ENCODE peak calls at places on chromosomes 2 and 18, in six cellular contexts. T is NCI-H460; E is ACHN; K is activated CD4-positive, alpha-beta T cell treated with anti-CD3 and anti-CD28 coated beads for 1 hour; D is non-pigmented ciliary epithelial cell; Z is right cardiac atrium. S is an unnamed sample.

GRCh38 chr2:19811186-19811585 is 90.6 kb downstream of the TTC32 start:
- DNase-seq in T (no peak), K (no peak), Z (no peak), D (no peak), E (no peak), S (no peak)

GRCh38 chr18:26434887-26435286 is 113.5 kb downstream of the KCTD1 start:
- DNase-seq in K (no peak), T (no peak), D (no peak), Z (no peak), E (no peak), S (no peak)

GRCh38 chr2:86072271-86072858 is 33.3 kb downstream of the POLR1A start:
- DNase-seq in K (no peak), E (peak), T (no peak), Z (peak), D (no peak), S (no peak)

GRCh38 chr2:170022692-170023091 is 155.3 kb upstream of the MYO3B start:
- DNase-seq in K (no peak), E (peak), D (peak), T (no peak), Z (no peak), S (peak)

GRCh38 chr2:193966590-193966989 is 1690.4 kb upstream of the SLC39A10 start:
- DNase-seq in Z (no peak), E (peak), K (no peak), T (peak), D (peak), S (peak)

GRCh38 chr2:215790548-215791421 is 222.6 kb downstream of the MREG start:
- DNase-seq in T (no peak), Z (no peak), E (no peak), K (no peak), D (no peak), S (no peak)

GRCh38 chr2:99255491-99256318 is at the start of gene LYG2:
- DNase-seq in Z (no peak), E (no peak), K (no peak), T (no peak), D (no peak), S (no peak)

GRCh38 chr2:16537347-16537746 is 128.3 kb downstream of the CYRIA start:
- DNase-seq in K (no peak), T (no peak), D (peak), Z (no peak), E (no peak), S (no peak)

GRCh38 chr18:11488175-11488574 is 121.2 kb upstream of the SLC35G4 start:
- DNase-seq in K (no peak), T (no peak), Z (no peak), D (peak), E (no peak), S (peak)

GRCh38 chr18:75073654-75074053 is 135.3 kb downstream of the PTGR3 start:
- DNase-seq in K (no peak), Z (no peak), T (no peak), E (no peak), D (no peak), S (no peak)

GRCh38 chr2:54503192-54503591 is 47.1 kb downstream of the SPTBN1 start:
- DNase-seq in Z (no peak), K (no peak), E (peak), T (peak), D (no peak), S (no peak)

GRCh38 chr2:139605668-139606067 is 825.5 kb upstream of the NXPH2 start:
- DNase-seq in D (no peak), T (no peak), K (no peak), Z (no peak), E (no peak), S (no peak)

GRCh38 chr18:12679183-12679786 is 21.4 kb upstream of the SPIRE1 start:
- DNase-seq in D (no peak), E (peak), T (no peak), K (no peak), Z (peak), S (no peak)

S was measured in HS-5.